ENCODE peak calls at places on chromosome 14, in nine cellular contexts. C is lung, M is tibial artery, T is left ventricle myocardium inferior, O is AG09319, D is cardiac fibroblast, Q is IMR-90, P is adrenal gland, B is dorsolateral prefrontal cortex. X is an unnamed sample.

GRCh38 chr14:89165189-89165809 is 251.7 kb downstream of the FOXN3 start:
- DNase-seq in O (no peak), D (no peak), P (peak; percentile 30), Q (no peak), B (no peak), T (no peak), M (no peak), C (no peak), X (no peak)

GRCh38 chr14:25009891-25010290 is 40.1 kb downstream of the STXBP6 start:
- DNase-seq in M (no peak), B (no peak), T (no peak), O (no peak), Q (peak; percentile 39), P (no peak), C (no peak), D (peak; percentile 53), X (no peak)

GRCh38 chr14:50533806-50534205 is 1.4 kb upstream of the MAP4K5 start:
- DNase-seq in B (no peak), M (no peak), Q (peak; percentile 56), P (no peak), D (no peak), C (no peak), O (no peak), T (no peak), X (no peak)

GRCh38 chr14:104980601-104981531 is 2.7 kb upstream of the AHNAK2 start:
- DNase-seq in M (no peak), Q (no peak), O (no peak), B (no peak), T (no peak), C (no peak), P (no peak), D (no peak), X (no peak)

GRCh38 chr14:50410921-50411320 is 14.2 kb upstream of the CDKL1 start:
- DNase-seq in M (no peak), O (peak; percentile 56), T (no peak), D (peak; percentile 73), Q (peak; percentile 85), P (no peak), B (no peak), C (no peak), X (no peak)

GRCh38 chr14:32307881-32308582 is 21.1 kb upstream of the AKAP6 start:
- DNase-seq in D (no peak), B (no peak), O (no peak), P (no peak), T (no peak), C (no peak), Q (no peak), M (no peak), X (no peak)

GRCh38 chr14:41606249-41607118 is at the start of gene LRFN5:
- DNase-seq in M (no peak), D (peak; percentile 61), T (peak; percentile 43), Q (peak; percentile 49), B (no peak), C (peak; percentile 29), P (peak; percentile 57), O (no peak), X (no peak)

GRCh38 chr14:64438181-64438839 is 27.0 kb upstream of the AKAP5 start:
- DNase-seq in T (no peak), C (no peak), Q (peak; percentile 87), D (peak; percentile 90), P (no peak), M (no peak), O (peak; percentile 45), B (no peak), X (no peak)

GRCh38 chr14:96511667-96512066 is 9.5 kb downstream of the PAPOLA start:
- DNase-seq in D (no peak), O (no peak), C (no peak), M (no peak), P (no peak), B (no peak), T (no peak), Q (no peak), X (no peak)

GRCh38 chr14:35331605-35332516 is 39.7 kb downstream of the PSMA6 start:
- DNase-seq in O (no peak), D (peak; percentile 45), T (no peak), P (peak; percentile 68), C (peak; percentile 70), M (no peak), Q (peak; percentile 87), B (no peak), X (no peak)

GRCh38 chr14:91341331-91342242 is 76.0 kb downstream of the CCDC88C start:
- DNase-seq in D (no peak), O (no peak), M (no peak), C (no peak), Q (no peak), T (no peak), P (no peak), B (no peak), X (no peak)

GRCh38 chr14:49036991-49037390 is 549.2 kb downstream of the RPS29 start:
- DNase-seq in D (no peak), M (no peak), T (no peak), C (no peak), O (no peak), Q (no peak), B (no peak), P (no peak), X (no peak)

GRCh38 chr14:60163741-60164140 is 1.5 kb downstream of the DHRS7 start:
- DNase-seq in Q (no peak), P (no peak), M (no peak), D (no peak), O (no peak), C (no peak), B (no peak), T (no peak), X (no peak)

GRCh38 chr14:60164404-60164716 is 838 bp downstream of the DHRS7 start:
- DNase-seq in B (no peak), P (no peak), T (no peak), M (no peak), O (no peak), D (no peak), Q (no peak), C (no peak), X (no peak)

GRCh38 chr14:60166144-60166543 is 946 bp upstream of the DHRS7 start:
- DNase-seq in C (no peak), M (no peak), T (no peak), O (no peak), D (no peak), P (no peak), B (no peak), Q (no peak), X (no peak)

GRCh38 chr14:60165547-60165876 is 314 bp upstream of the DHRS7 start:
- DNase-seq in Q (no peak), C (no peak), B (no peak), T (no peak), O (no peak), D (no peak), M (no peak), P (no peak), X (no peak)

GRCh38 chr14:60164717-60165546 is at the start of gene DHRS7:
- DNase-seq in B (peak; percentile 77), T (peak; percentile 90), Q (peak; percentile 71), O (peak; percentile 57), P (peak; percentile 90), M (peak; percentile 84), C (peak; percentile 84), D (peak; percentile 78), X (peak; percentile 70)
- TF ChIP-seq CTCF in B (peak; percentile 75), T (peak; percentile 67), Q (peak; percentile 49), O (peak; percentile 45), P (peak; percentile 9), M (peak; percentile 68), C (no peak), D (peak; percentile 30), X (no peak)

DNA sequence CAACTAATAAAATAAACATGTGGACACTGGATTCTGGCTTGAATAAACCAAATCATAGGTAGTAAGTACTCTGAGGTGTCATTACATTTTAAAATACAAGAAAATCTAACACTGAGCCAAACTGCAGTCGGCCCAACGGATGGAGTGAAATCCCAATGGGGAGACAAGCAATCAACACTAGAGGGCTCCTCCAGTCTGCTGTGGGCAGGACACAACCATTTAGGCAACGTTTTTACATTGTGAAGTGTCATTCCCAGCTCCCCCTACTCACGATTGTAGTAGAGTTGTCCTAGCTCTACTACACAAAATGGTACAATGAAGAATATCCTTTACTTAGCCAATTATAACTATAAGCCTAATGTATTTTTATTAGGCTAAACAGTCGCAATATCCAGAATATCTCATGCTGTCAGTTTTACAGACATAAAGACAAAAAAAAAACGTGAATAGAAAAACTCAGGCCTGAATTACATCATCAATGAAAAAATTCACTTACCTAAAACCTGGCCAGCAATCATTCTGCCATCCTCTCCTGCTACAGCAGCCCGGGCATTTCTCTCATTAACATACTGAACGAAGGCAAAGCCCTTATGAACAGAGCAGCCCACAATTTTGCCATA is 35.7 kb downstream of the HNRNPC start:
- DNase-seq in Q (no peak), P (no peak), M (no peak), C (no peak), O (no peak), T (no peak), B (no peak), D (peak; percentile 31), X (no peak)
- TF ChIP-seq CTCF in Q (no peak), P (peak; percentile 28), M (no peak), C (no peak), O (peak; percentile 21), T (peak; percentile 52), B (peak; percentile 33), D (peak; percentile 54), X (no peak)

DNA sequence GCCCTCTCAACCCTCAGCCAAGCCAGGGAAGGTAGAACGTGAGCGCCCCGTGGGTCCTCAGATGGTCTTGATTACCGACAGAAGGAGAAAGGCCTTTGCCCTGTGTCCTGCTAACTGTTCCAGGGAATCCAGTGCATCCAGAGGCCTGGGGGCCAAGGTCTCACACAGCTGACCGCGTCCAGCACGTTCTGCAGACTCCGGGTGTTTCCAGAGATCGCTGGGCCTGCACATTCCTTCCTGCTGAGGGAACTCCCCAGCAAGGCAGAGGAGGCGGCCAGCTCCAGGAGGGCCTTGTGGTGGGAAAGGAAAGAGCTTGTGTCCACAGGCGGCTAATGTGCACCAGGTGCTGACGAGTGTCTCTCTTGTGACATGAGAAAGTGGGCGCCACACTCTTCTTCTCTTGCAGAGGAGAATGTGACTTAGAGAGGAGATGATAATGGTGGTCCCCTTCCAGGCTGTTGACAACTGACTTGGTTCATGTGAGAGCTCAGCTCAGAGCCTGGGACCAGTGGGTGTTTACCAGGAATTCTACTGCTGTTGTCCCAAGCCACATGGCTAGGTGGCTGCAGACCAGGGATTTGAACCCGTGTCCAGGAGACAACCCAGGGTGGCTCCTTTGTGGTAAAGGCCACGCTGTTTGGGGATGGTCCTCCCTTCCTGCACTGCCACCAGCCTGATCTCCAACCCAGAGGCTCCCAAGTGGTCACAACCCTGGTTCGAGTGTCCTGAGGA is 46.8 kb upstream of the DLK1 start:
- DNase-seq in C (peak; percentile 39), M (no peak), O (peak; percentile 60), P (peak; percentile 67), Q (peak; percentile 73), B (no peak), D (peak; percentile 75), T (peak; percentile 72), X (no peak)
- TF ChIP-seq CTCF in C (no peak), M (no peak), O (peak; percentile 43), P (peak; percentile 23), Q (peak; percentile 30), B (no peak), D (no peak), T (no peak), X (no peak)

DNA sequence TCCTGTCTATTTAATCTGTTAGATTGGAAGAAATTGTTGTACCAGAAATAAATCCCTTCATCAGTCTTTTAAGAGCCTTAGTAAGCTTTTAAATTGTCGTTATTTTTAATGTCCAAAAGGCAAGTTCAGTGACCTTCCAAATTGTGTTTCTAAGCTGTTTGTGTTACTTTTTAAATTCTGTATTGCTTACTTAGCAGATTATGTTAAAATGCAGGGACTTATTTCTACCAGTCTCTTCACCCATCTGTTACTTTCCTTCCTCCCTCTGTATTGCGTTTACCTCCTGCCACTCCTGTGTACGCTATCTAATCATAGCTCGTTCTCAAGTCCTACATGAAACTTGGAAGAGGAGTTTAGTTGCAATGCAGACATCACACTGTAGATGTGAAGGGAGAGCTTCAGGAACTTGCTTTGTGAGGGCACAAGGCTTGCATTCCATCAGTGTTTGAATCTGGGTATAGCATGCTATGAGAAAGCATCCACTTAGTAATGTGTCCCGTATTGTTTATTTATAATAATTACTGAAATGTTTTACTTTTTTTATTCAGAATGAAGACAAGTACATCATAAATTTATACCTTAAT is 406.5 kb upstream of the RGS6 start:
- DNase-seq in M (no peak), P (no peak), T (no peak), O (no peak), B (no peak), Q (peak; percentile 11), C (no peak), D (no peak), X (no peak)
- TF ChIP-seq CTCF in M (no peak), P (no peak), T (no peak), O (no peak), B (no peak), Q (no peak), C (no peak), D (no peak), X (no peak)

X was measured in activated B cell treated with CpG ODN at 0.5 μM for 24 hours.